ENCODE peak calls at places on chromosomes 11 and 22, in seven cellular contexts. One of them, this sample, is unnamed.

GRCh38 chr22:37173709-37174108 is 14.3 kb downstream of the C1QTNF6 start:
- DNase-seq in SW480: no peak
- DNase-seq in smooth muscle cell of the brain vasculature: no peak
- DNase-seq in RWPE1: no peak
- DNase-seq in fibroblast of the aortic adventitia: peak
- DNase-seq in NCI-H1436: no peak
- DNase-seq in C1 segment of cervical spinal cord: no peak
- DNase-seq in this sample: no peak

GRCh38 chr11:120061036-120061760 is 76.7 kb downstream of the TRIM29 start:
- DNase-seq in SW480: peak
- DNase-seq in smooth muscle cell of the brain vasculature: no peak
- DNase-seq in RWPE1: peak
- DNase-seq in fibroblast of the aortic adventitia: peak
- DNase-seq in NCI-H1436: no peak
- DNase-seq in C1 segment of cervical spinal cord: no peak
- DNase-seq in this sample: no peak

GRCh38 chr11:2794947-2795346 is 90.6 kb downstream of the CDKN1C start:
- DNase-seq in SW480: no peak
- DNase-seq in smooth muscle cell of the brain vasculature: no peak
- DNase-seq in RWPE1: no peak
- DNase-seq in fibroblast of the aortic adventitia: no peak
- DNase-seq in NCI-H1436: no peak
- DNase-seq in C1 segment of cervical spinal cord: no peak
- DNase-seq in this sample: no peak

GRCh38 chr11:12066799-12067508 is 43.4 kb upstream of the MICAL2 start:
- DNase-seq in SW480: peak
- DNase-seq in smooth muscle cell of the brain vasculature: no peak
- DNase-seq in RWPE1: no peak
- DNase-seq in fibroblast of the aortic adventitia: no peak
- DNase-seq in NCI-H1436: no peak
- DNase-seq in C1 segment of cervical spinal cord: no peak
- DNase-seq in this sample: no peak

GRCh38 chr11:114163231-114163631 is 103.7 kb downstream of the ZBTB16 start:
- DNase-seq in SW480: no peak
- DNase-seq in smooth muscle cell of the brain vasculature: no peak
- DNase-seq in RWPE1: peak
- DNase-seq in fibroblast of the aortic adventitia: no peak
- DNase-seq in NCI-H1436: no peak
- DNase-seq in C1 segment of cervical spinal cord: no peak
- DNase-seq in this sample: no peak

GRCh38 chr11:68810164-68810563 is 31.6 kb downstream of the CPT1A start:
- DNase-seq in SW480: no peak
- DNase-seq in smooth muscle cell of the brain vasculature: no peak
- DNase-seq in RWPE1: no peak
- DNase-seq in fibroblast of the aortic adventitia: no peak
- DNase-seq in NCI-H1436: no peak
- DNase-seq in C1 segment of cervical spinal cord: no peak
- DNase-seq in this sample: no peak

GRCh38 chr11:93099811-93100210 is 98.0 kb downstream of the SLC36A4 start:
- DNase-seq in SW480: no peak
- DNase-seq in smooth muscle cell of the brain vasculature: no peak
- DNase-seq in RWPE1: no peak
- DNase-seq in fibroblast of the aortic adventitia: peak
- DNase-seq in NCI-H1436: no peak
- DNase-seq in C1 segment of cervical spinal cord: no peak
- DNase-seq in this sample: no peak

GRCh38 chr11:126718319-126718718 is 282.3 kb downstream of the KIRREL3 start:
- DNase-seq in SW480: no peak
- DNase-seq in smooth muscle cell of the brain vasculature: no peak
- DNase-seq in RWPE1: no peak
- DNase-seq in fibroblast of the aortic adventitia: no peak
- DNase-seq in NCI-H1436: no peak
- DNase-seq in C1 segment of cervical spinal cord: no peak
- DNase-seq in this sample: no peak

GRCh38 chr22:17566776-17567175 is 3.5 kb downstream of the SLC25A18 start:
- DNase-seq in SW480: no peak
- DNase-seq in smooth muscle cell of the brain vasculature: no peak
- DNase-seq in RWPE1: no peak
- DNase-seq in fibroblast of the aortic adventitia: no peak
- DNase-seq in NCI-H1436: no peak
- DNase-seq in C1 segment of cervical spinal cord: no peak
- DNase-seq in this sample: no peak

GRCh38 chr11:57650739-57651090 is 1.0 kb upstream of the YPEL4 start:
- DNase-seq in SW480: no peak
- DNase-seq in smooth muscle cell of the brain vasculature: no peak
- DNase-seq in RWPE1: no peak
- DNase-seq in fibroblast of the aortic adventitia: no peak
- DNase-seq in NCI-H1436: no peak
- DNase-seq in C1 segment of cervical spinal cord: no peak
- DNase-seq in this sample: no peak

GRCh38 chr11:23151819-23152218 is 291.5 kb upstream of the CCDC179 start:
- DNase-seq in SW480: no peak
- DNase-seq in smooth muscle cell of the brain vasculature: no peak
- DNase-seq in RWPE1: no peak
- DNase-seq in fibroblast of the aortic adventitia: no peak
- DNase-seq in NCI-H1436: no peak
- DNase-seq in C1 segment of cervical spinal cord: no peak
- DNase-seq in this sample: no peak

GRCh38 chr11:118625976-118626375 is 18.6 kb downstream of the PHLDB1 start:
- DNase-seq in SW480: no peak
- DNase-seq in smooth muscle cell of the brain vasculature: no peak
- DNase-seq in RWPE1: no peak
- DNase-seq in fibroblast of the aortic adventitia: no peak
- DNase-seq in NCI-H1436: peak
- DNase-seq in C1 segment of cervical spinal cord: no peak
- DNase-seq in this sample: no peak

GRCh38 chr11:58965246-58965985 is 26.1 kb downstream of the GLYATL1 start:
- DNase-seq in SW480: peak
- DNase-seq in smooth muscle cell of the brain vasculature: no peak
- DNase-seq in RWPE1: no peak
- DNase-seq in fibroblast of the aortic adventitia: peak
- DNase-seq in NCI-H1436: no peak
- DNase-seq in C1 segment of cervical spinal cord: no peak
- DNase-seq in this sample: no peak

GRCh38 chr11:17894929-17895658 is 117.8 kb downstream of the SERGEF start:
- DNase-seq in SW480: no peak
- DNase-seq in smooth muscle cell of the brain vasculature: no peak
- DNase-seq in RWPE1: no peak
- DNase-seq in fibroblast of the aortic adventitia: peak
- DNase-seq in NCI-H1436: no peak
- DNase-seq in C1 segment of cervical spinal cord: no peak
- DNase-seq in this sample: no peak

GRCh38 chr11:27718346-27718852 is 18.1 kb upstream of the BDNF start:
- DNase-seq in SW480: peak
- DNase-seq in smooth muscle cell of the brain vasculature: no peak
- DNase-seq in RWPE1: peak
- DNase-seq in fibroblast of the aortic adventitia: peak
- DNase-seq in NCI-H1436: no peak
- DNase-seq in C1 segment of cervical spinal cord: no peak
- DNase-seq in this sample: no peak

GRCh38 chr22:49930596-49931412 is 12.4 kb downstream of the CRELD2 start:
- DNase-seq in SW480: peak
- DNase-seq in smooth muscle cell of the brain vasculature: no peak
- DNase-seq in RWPE1: no peak
- DNase-seq in fibroblast of the aortic adventitia: peak
- DNase-seq in NCI-H1436: peak
- DNase-seq in C1 segment of cervical spinal cord: no peak
- DNase-seq in this sample: no peak

GRCh38 chr11:65493367-65494176 is 5.3 kb upstream of the MALAT1 start:
- DNase-seq in SW480: peak
- DNase-seq in smooth muscle cell of the brain vasculature: no peak
- DNase-seq in RWPE1: peak
- DNase-seq in fibroblast of the aortic adventitia: peak
- DNase-seq in NCI-H1436: no peak
- DNase-seq in C1 segment of cervical spinal cord: no peak
- DNase-seq in this sample: no peak

GRCh38 chr11:108733479-108734116 is 68.7 kb downstream of the DDX10 start:
- DNase-seq in SW480: no peak
- DNase-seq in smooth muscle cell of the brain vasculature: no peak
- DNase-seq in RWPE1: peak
- DNase-seq in fibroblast of the aortic adventitia: peak
- DNase-seq in NCI-H1436: peak
- DNase-seq in C1 segment of cervical spinal cord: no peak
- DNase-seq in this sample: no peak

GRCh38 chr11:61147271-61147670 is 14.0 kb downstream of the VPS37C start:
- DNase-seq in SW480: no peak
- DNase-seq in smooth muscle cell of the brain vasculature: no peak
- DNase-seq in RWPE1: no peak
- DNase-seq in fibroblast of the aortic adventitia: no peak
- DNase-seq in NCI-H1436: no peak
- DNase-seq in C1 segment of cervical spinal cord: no peak
- DNase-seq in this sample: no peak

GRCh38 chr11:68841718-68842426 is at the start of gene CPT1A:
- DNase-seq in SW480: peak
- DNase-seq in smooth muscle cell of the brain vasculature: no peak
- DNase-seq in RWPE1: peak
- DNase-seq in fibroblast of the aortic adventitia: peak
- DNase-seq in NCI-H1436: no peak
- DNase-seq in C1 segment of cervical spinal cord: no peak
- DNase-seq in this sample: peak

GRCh38 chr11:79363261-79363660 is 77.6 kb downstream of the TENM4 start:
- DNase-seq in SW480: no peak
- DNase-seq in smooth muscle cell of the brain vasculature: no peak
- DNase-seq in RWPE1: peak
- DNase-seq in fibroblast of the aortic adventitia: no peak
- DNase-seq in NCI-H1436: no peak
- DNase-seq in C1 segment of cervical spinal cord: no peak
- DNase-seq in this sample: no peak

GRCh38 chr22:17267661-17268330 is 48.6 kb upstream of the ADA2 start:
- DNase-seq in SW480: no peak
- DNase-seq in smooth muscle cell of the brain vasculature: no peak
- DNase-seq in RWPE1: no peak
- DNase-seq in fibroblast of the aortic adventitia: no peak
- DNase-seq in NCI-H1436: no peak
- DNase-seq in C1 segment of cervical spinal cord: no peak
- DNase-seq in this sample: no peak

GRCh38 chr11:59273008-59273841 is 60.5 kb upstream of the MPEG1 start:
- DNase-seq in SW480: no peak
- DNase-seq in smooth muscle cell of the brain vasculature: no peak
- DNase-seq in RWPE1: no peak
- DNase-seq in fibroblast of the aortic adventitia: no peak
- DNase-seq in NCI-H1436: no peak
- DNase-seq in C1 segment of cervical spinal cord: no peak
- DNase-seq in this sample: no peak

GRCh38 chr11:19275496-19275895 is 34.8 kb upstream of the E2F8 start:
- DNase-seq in SW480: peak
- DNase-seq in smooth muscle cell of the brain vasculature: no peak
- DNase-seq in RWPE1: peak
- DNase-seq in fibroblast of the aortic adventitia: no peak
- DNase-seq in NCI-H1436: no peak
- DNase-seq in C1 segment of cervical spinal cord: no peak
- DNase-seq in this sample: no peak

GRCh38 chr11:83569134-83569805 is 283.1 kb upstream of the CCDC90B start:
- DNase-seq in SW480: no peak
- DNase-seq in smooth muscle cell of the brain vasculature: no peak
- DNase-seq in RWPE1: no peak
- DNase-seq in fibroblast of the aortic adventitia: no peak
- DNase-seq in NCI-H1436: no peak
- DNase-seq in C1 segment of cervical spinal cord: no peak
- DNase-seq in this sample: no peak

GRCh38 chr11:70098936-70099335 is 20.8 kb downstream of the ANO1 start:
- DNase-seq in SW480: no peak
- DNase-seq in smooth muscle cell of the brain vasculature: no peak
- DNase-seq in RWPE1: no peak
- DNase-seq in fibroblast of the aortic adventitia: no peak
- DNase-seq in NCI-H1436: no peak
- DNase-seq in C1 segment of cervical spinal cord: no peak
- DNase-seq in this sample: no peak

GRCh38 chr11:108278546-108278945 is 55.7 kb downstream of the ATM start:
- DNase-seq in SW480: no peak
- DNase-seq in smooth muscle cell of the brain vasculature: no peak
- DNase-seq in RWPE1: no peak
- DNase-seq in fibroblast of the aortic adventitia: peak
- DNase-seq in NCI-H1436: no peak
- DNase-seq in C1 segment of cervical spinal cord: no peak
- DNase-seq in this sample: no peak

GRCh38 chr11:69277074-69277809 is 16.7 kb upstream of the MYEOV start:
- DNase-seq in SW480: no peak
- DNase-seq in smooth muscle cell of the brain vasculature: no peak
- DNase-seq in RWPE1: no peak
- DNase-seq in fibroblast of the aortic adventitia: no peak
- DNase-seq in NCI-H1436: no peak
- DNase-seq in C1 segment of cervical spinal cord: no peak
- DNase-seq in this sample: no peak

GRCh38 chr11:85724750-85725465 is 38.9 kb upstream of the CCDC89 start:
- DNase-seq in SW480: no peak
- DNase-seq in smooth muscle cell of the brain vasculature: no peak
- DNase-seq in RWPE1: no peak
- DNase-seq in fibroblast of the aortic adventitia: peak
- DNase-seq in NCI-H1436: no peak
- DNase-seq in C1 segment of cervical spinal cord: no peak
- DNase-seq in this sample: no peak

GRCh38 chr11:76604652-76605241 is 65.8 kb downstream of the LRRC32 start:
- DNase-seq in SW480: no peak
- DNase-seq in smooth muscle cell of the brain vasculature: no peak
- DNase-seq in RWPE1: no peak
- DNase-seq in fibroblast of the aortic adventitia: peak
- DNase-seq in NCI-H1436: no peak
- DNase-seq in C1 segment of cervical spinal cord: no peak
- DNase-seq in this sample: no peak

GRCh38 chr11:68654978-68655377 is 29.4 kb upstream of the GAL start:
- DNase-seq in SW480: no peak
- DNase-seq in smooth muscle cell of the brain vasculature: no peak
- DNase-seq in RWPE1: no peak
- DNase-seq in fibroblast of the aortic adventitia: no peak
- DNase-seq in NCI-H1436: no peak
- DNase-seq in C1 segment of cervical spinal cord: no peak
- DNase-seq in this sample: no peak